ENCODE peak calls at places on chromosomes 6 and 20, in eight cellular contexts. X, P, C, N, O, Q, R and H are unnamed samples.

GRCh38 chr6:19812512-19813119 is 24.6 kb upstream of the ID4 start:
- DNase-seq in N (no peak), X (no peak), Q (peak), C (peak), P (no peak), O (peak), R (no peak), H (peak)

GRCh38 chr6:25088513-25088912 is 152.8 kb upstream of the RIPOR2 start:
- DNase-seq in C (no peak), Q (peak), R (no peak), N (no peak), P (no peak), O (no peak), X (no peak), H (no peak)

GRCh38 chr6:136401749-136402148 is 112.1 kb upstream of the BCLAF1 start:
- DNase-seq in X (no peak), Q (peak), R (no peak), O (no peak), C (no peak), N (no peak), P (no peak), H (no peak)

GRCh38 chr20:64180673-64181072 is 16.4 kb downstream of the MYT1 start:
- DNase-seq in P (no peak), C (no peak), X (no peak), Q (no peak), N (no peak), O (no peak), R (no peak), H (no peak)

GRCh38 chr6:163956571-163957407 is 542.3 kb downstream of the QKI start:
- DNase-seq in Q (peak), R (peak), X (peak), N (peak), C (peak), O (peak), P (peak), H (peak)

GRCh38 chr6:152096863-152097496 is 289.5 kb downstream of the ESR1 start:
- DNase-seq in X (no peak), C (no peak), P (no peak), Q (peak), R (no peak), O (peak), N (no peak), H (no peak)

GRCh38 chr6:35972471-35972985 is 51.6 kb upstream of the SRPK1 start:
- DNase-seq in Q (no peak), R (peak), N (peak), O (no peak), P (no peak), X (no peak), C (peak), H (peak)

GRCh38 chr6:3317741-3318211 is 59.0 kb downstream of the PSMG4 start:
- DNase-seq in Q (no peak), P (no peak), O (no peak), R (no peak), N (no peak), C (no peak), X (no peak), H (no peak)

GRCh38 chr6:26240157-26240980 is 124.6 kb upstream of the BTN3A2 start:
- DNase-seq in R (no peak), N (no peak), Q (peak), P (no peak), O (no peak), X (peak), C (no peak), H (no peak)

GRCh38 chr20:59850018-59850641 is 83.3 kb downstream of the SYCP2 start:
- DNase-seq in Q (peak), N (no peak), O (no peak), R (no peak), C (peak), P (no peak), X (no peak), H (no peak)